ENCODE peak calls at places on chromosomes 2 and 18, in ten cellular contexts. Y is omental fat pad, E is fibroblast of villous mesenchyme, R is right lobe of liver, U is astrocyte, N is right atrium auricular region, S is upper lobe of right lung, M is A549, O is foreskin fibroblast, V is cardiac muscle cell. D is an unnamed sample.

GRCh38 chr2:143169105-143169504 is 39.9 kb downstream of the ARHGAP15 start:
- DNase-seq in Y (no peak), E (no peak), R (no peak), U (no peak), N (no peak), S (no peak), M (no peak), O (no peak), V (no peak), D (no peak)

GRCh38 chr2:187057466-187057865 is 208.5 kb upstream of the ZSWIM2 start:
- DNase-seq in Y (no peak), E (peak; percentile 39), R (no peak), U (no peak), N (no peak), S (no peak), M (no peak), O (peak; percentile 7), V (no peak), D (no peak)

GRCh38 chr2:102235491-102235890 is 48.7 kb downstream of the IL1RL2 start:
- DNase-seq in Y (no peak), E (peak; percentile 43), R (no peak), U (no peak), N (no peak), S (no peak), M (peak; percentile 42), O (peak; percentile 31), V (peak; percentile 53), D (no peak)

GRCh38 chr2:237165405-237166276 is 80.0 kb downstream of the COPS8 start:
- DNase-seq in Y (no peak), E (peak; percentile 89), R (no peak), U (no peak), N (no peak), S (no peak), M (peak; percentile 35), O (peak; percentile 75), V (peak; percentile 67), D (no peak)

GRCh38 chr18:27750014-27750413 is 426.9 kb downstream of the CDH2 start:
- DNase-seq in Y (no peak), E (peak; percentile 47), R (no peak), U (peak; percentile 86), N (no peak), S (no peak), M (peak; percentile 26), O (peak; percentile 28), V (peak; percentile 81), D (peak; percentile 7)

GRCh38 chr2:45237850-45238542 is 228.7 kb upstream of the SIX2 start:
- DNase-seq in Y (no peak), E (peak; percentile 69), R (no peak), U (peak; percentile 96), N (peak; percentile 80), S (no peak), M (peak; percentile 84), O (peak; percentile 97), V (peak; percentile 96), D (no peak)

GRCh38 chr2:236221798-236222197 is 42.4 kb downstream of the ASB18 start:
- DNase-seq in Y (no peak), E (no peak), R (no peak), U (no peak), N (no peak), S (no peak), M (no peak), O (no peak), V (no peak), D (no peak)

GRCh38 chr2:120677696-120678095 is 58.0 kb upstream of the GLI2 start:
- DNase-seq in Y (no peak), E (no peak), R (no peak), U (peak; percentile 51), N (no peak), S (no peak), M (no peak), O (no peak), V (peak; percentile 36), D (no peak)

GRCh38 chr2:209638346-209638745 is 133.3 kb upstream of the UNC80 start:
- DNase-seq in Y (no peak), E (no peak), R (no peak), U (peak; percentile 65), N (no peak), S (no peak), M (peak; percentile 7), O (peak; percentile 84), V (peak; percentile 7), D (no peak)

GRCh38 chr2:230828272-230828961 is 36.3 kb upstream of the ITM2C start:
- DNase-seq in Y (no peak), E (no peak), R (no peak), U (no peak), N (no peak), S (no peak), M (no peak), O (no peak), V (peak; percentile 25), D (peak; percentile 82)

GRCh38 chr18:49510393-49511115 is 23.5 kb upstream of the C18orf32 start:
- DNase-seq in Y (no peak), E (peak; percentile 60), R (peak; percentile 44), U (no peak), N (no peak), S (no peak), M (peak; percentile 54), O (peak; percentile 81), V (peak; percentile 70), D (peak; percentile 60)

DNA sequence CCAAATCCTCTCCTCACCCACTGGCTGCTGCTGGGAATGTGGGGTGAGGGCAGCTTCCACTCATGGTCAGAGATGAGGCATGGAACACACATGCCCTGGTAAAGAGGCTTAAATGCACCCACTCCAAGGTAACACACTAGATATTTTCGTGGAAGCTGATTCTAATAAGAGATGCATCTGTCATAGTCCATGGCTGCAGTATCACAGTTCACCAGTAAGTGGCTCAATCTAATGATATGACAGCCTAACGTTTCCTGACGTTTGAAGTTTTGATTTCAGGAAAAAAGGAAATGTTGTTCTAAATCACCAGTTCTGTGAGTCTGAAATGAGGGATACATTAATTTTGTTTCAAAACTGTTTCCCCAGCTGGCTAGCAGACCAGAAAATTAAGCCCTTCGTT is 38.2 kb downstream of the LCT start:
- DNase-seq in Y (no peak), E (peak; percentile 3), R (no peak), U (no peak), N (no peak), S (no peak), M (peak; percentile 22), O (peak; percentile 42), V (no peak), D (no peak)
- TF ChIP-seq CTCF in Y (no peak), E (peak; percentile 21), R (peak; percentile 14), U (peak; percentile 29), N (peak; percentile 37), S (no peak), M (no peak), O (peak; percentile 11), V (peak; percentile 16), D (no peak)

GRCh38 chr18:7793100-7793499 is 226.0 kb downstream of the PTPRM start:
- DNase-seq in Y (no peak), E (no peak), R (no peak), U (no peak), N (no peak), S (no peak), M (no peak), O (no peak), V (no peak), D (no peak)

GRCh38 chr18:7784171-7784570 is 217.1 kb downstream of the PTPRM start:
- DNase-seq in Y (no peak), E (no peak), R (no peak), U (no peak), N (no peak), S (no peak), M (no peak), O (no peak), V (no peak), D (no peak)

DNA sequence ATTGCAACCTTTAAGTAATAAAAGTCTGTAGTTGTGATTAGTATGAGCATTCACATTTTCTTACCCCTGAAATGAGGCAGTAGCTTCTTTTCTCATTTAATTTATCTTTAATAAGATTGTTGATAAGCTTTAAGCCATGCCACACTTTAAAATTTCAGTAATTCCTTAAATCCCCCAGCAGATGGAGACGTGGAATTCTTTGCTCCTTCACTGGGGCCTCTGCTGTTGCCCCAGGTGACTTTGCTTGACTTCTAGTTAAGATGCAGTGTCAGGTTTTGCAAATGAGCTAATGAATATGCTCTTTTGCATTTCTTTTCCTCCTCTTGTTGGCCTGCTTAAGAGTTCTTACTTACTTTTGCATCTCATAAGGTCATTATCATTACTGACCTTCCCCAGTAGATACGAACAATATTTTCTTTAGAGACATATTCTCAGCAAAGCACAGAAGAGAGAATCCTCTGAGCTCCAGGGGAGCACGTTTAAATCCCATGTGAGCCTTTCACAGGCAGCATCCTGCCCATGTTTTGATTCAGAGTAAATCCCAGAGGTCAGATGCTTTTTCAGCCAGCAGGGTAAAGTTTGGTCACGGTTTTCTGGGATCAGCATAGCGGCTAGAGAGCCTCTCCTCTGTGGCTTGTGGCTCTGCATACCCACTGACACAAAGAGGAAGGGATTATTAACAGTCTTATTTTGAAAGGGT is 222.9 kb downstream of the PTPRM start:
- DNase-seq in Y (no peak), E (peak; percentile 63), R (no peak), U (peak; percentile 17), N (no peak), S (no peak), M (peak; percentile 63), O (peak; percentile 65), V (peak; percentile 67), D (no peak)
- TF ChIP-seq CTCF in Y (no peak), E (peak; percentile 66), R (peak; percentile 46), U (peak; percentile 58), N (peak; percentile 74), S (peak; percentile 61), M (peak; percentile 56), O (peak; percentile 42), V (peak; percentile 60), D (no peak)

GRCh38 chr2:34570266-34570872 is 971.3 kb upstream of the FAM98A start:
- DNase-seq in Y (no peak), E (no peak), R (no peak), U (no peak), N (no peak), S (no peak), M (peak; percentile 47), O (no peak), V (no peak), D (no peak)
- TF ChIP-seq CTCF in Y (no peak), E (no peak), R (peak; percentile 44), U (no peak), N (peak; percentile 44), S (peak; percentile 36), M (peak; percentile 12), O (no peak), V (no peak), D (no peak)

GRCh38 chr2:88448248-88448647 is 4.2 kb downstream of the FOXI3 start:
- DNase-seq in Y (no peak), E (no peak), R (no peak), U (no peak), N (no peak), S (no peak), M (no peak), O (no peak), V (no peak), D (no peak)
- TF ChIP-seq CTCF in Y (no peak), E (no peak), R (no peak), U (no peak), N (no peak), S (no peak), M (no peak), O (no peak), V (no peak), D (no peak)